ENCODE peak calls at places on chromosomes 6 and 20, in seven cellular contexts. Y is aorta, K is right cardiac atrium, C is OCI-LY7, R is heart left ventricle, T is heart right ventricle, F is neural progenitor cell. V is an unnamed sample. For H3K4me1, the result is how much of the 10 kb centered on the place peaks cover.

GRCh38 chr6:106227612-106228507 is 97.7 kb downstream of the ATG5 start:
- DNase-seq in Y (no peak), K (no peak), C (no peak), R (no peak), T (no peak), F (no peak), V (no peak)

GRCh38 chr6:72856801-72857200 is 234.9 kb downstream of the KCNQ5 start:
- DNase-seq in Y (no peak), K (peak), C (no peak), R (no peak), T (no peak), F (no peak), V (no peak)

GRCh38 chr6:706161-706560 is 13.2 kb upstream of the EXOC2 start:
- DNase-seq in Y (no peak), K (no peak), C (no peak), R (no peak), T (no peak), F (no peak), V (no peak)

GRCh38 chr6:27472182-27472616 is 706 bp downstream of the ZNF184 start:
- DNase-seq in Y (peak), K (peak), C (peak), R (peak), T (peak), F (peak), V (peak)

GRCh38 chr6:82251942-82252341 is 4.4 kb upstream of the IBTK start:
- DNase-seq in Y (no peak), K (no peak), C (peak), R (no peak), T (no peak), F (peak), V (no peak)

GRCh38 chr6:31585531-31585930 is 546 bp upstream of the LST1 start:
- DNase-seq in Y (no peak), K (no peak), C (peak), R (no peak), T (no peak), F (peak), V (no peak)

GRCh38 chr6:18126116-18126515 is 3.6 kb upstream of the NHLRC1 start:
- DNase-seq in Y (no peak), K (no peak), C (no peak), R (no peak), T (no peak), F (no peak), V (no peak)

GRCh38 chr20:41139227-41140093 is 2.1 kb downstream of the PLCG1 start:
- DNase-seq in Y (no peak), K (no peak), C (no peak), R (no peak), T (no peak), F (no peak), V (no peak)

GRCh38 chr6:11232968-11233626 is 629 bp upstream of the NEDD9 start:
- DNase-seq in Y (no peak), K (no peak), C (no peak), R (no peak), T (no peak), F (peak), V (no peak)

GRCh38 chr6:119310486-119311036 is 39.0 kb downstream of the MAN1A1 start:
- DNase-seq in Y (no peak), K (no peak), C (no peak), R (no peak), T (no peak), F (no peak), V (no peak)

GRCh38 chr6:42498473-42499128 is 46.9 kb upstream of the TRERF1 start:
- DNase-seq in Y (no peak), K (peak), C (no peak), R (no peak), T (peak), F (no peak), V (no peak)

GRCh38 chr6:4478098-4478497 is 298.1 kb upstream of the CDYL start:
- DNase-seq in Y (no peak), K (no peak), C (no peak), R (no peak), T (no peak), F (no peak), V (no peak)

GRCh38 chr6:42163941-42164340 is 9.2 kb upstream of the GUCA1A start:
- DNase-seq in Y (no peak), K (no peak), C (no peak), R (no peak), T (no peak), F (no peak), V (no peak)

GRCh38 chr20:61589055-61589385 is 337.0 kb downstream of the CDH4 start:
- DNase-seq in Y (no peak), K (no peak), C (no peak), R (no peak), T (no peak), F (no peak), V (no peak)

GRCh38 chr6:90610671-90611542 is 24.0 kb upstream of the MAP3K7 start:
- DNase-seq in Y (peak), K (peak), C (peak), R (peak), T (peak), F (peak), V (peak)

GRCh38 chr20:31638816-31639215 is 1.1 kb downstream of the COX4I2 start:
- DNase-seq in Y (no peak), K (no peak), C (no peak), R (no peak), T (no peak), F (no peak), V (no peak)

GRCh38 chr20:31640259-31640658 is 2.5 kb downstream of the COX4I2 start:
- DNase-seq in Y (no peak), K (no peak), C (no peak), R (no peak), T (no peak), F (no peak), V (no peak)

GRCh38 chr20:31642837-31643236 is 5.1 kb downstream of the COX4I2 start:
- DNase-seq in Y (no peak), K (no peak), C (no peak), R (no peak), T (no peak), F (no peak), V (no peak)

GRCh38 chr20:31643522-31643921 is 5.8 kb downstream of the COX4I2 start:
- DNase-seq in Y (no peak), K (no peak), C (no peak), R (no peak), T (no peak), F (no peak), V (no peak)

DNA sequence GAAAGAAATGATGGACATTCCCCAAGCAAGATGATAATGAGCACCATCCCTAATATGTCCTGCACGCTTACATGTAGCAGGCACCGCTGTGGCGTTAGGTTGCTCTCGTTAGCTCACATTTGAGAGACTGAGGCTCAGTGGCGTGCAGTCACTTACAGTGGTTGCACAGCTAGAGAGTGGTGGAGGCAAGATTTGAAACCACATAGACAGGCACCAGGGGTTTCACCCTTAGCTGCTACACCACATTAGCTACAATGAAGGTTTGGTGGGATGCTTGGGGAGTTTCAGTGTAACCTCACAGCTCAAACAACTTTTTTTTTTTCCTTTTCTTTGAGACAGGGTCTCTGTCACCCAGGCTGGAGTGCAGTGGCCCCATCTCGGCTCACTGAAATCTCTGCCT is 3.7 kb downstream of the COX4I2 start:
- DNase-seq in Y (no peak), K (no peak), C (no peak), R (no peak), T (no peak), F (no peak), V (no peak)
- H3K4me3 ChIP-seq in Y (no peak), K (no peak), C (no peak), R (no peak), T (no peak), F (no peak), V (no peak)

GRCh38 chr6:93193868-93194267 is 225.5 kb downstream of the EPHA7 start:
- DNase-seq in Y (no peak), K (no peak), C (no peak), R (no peak), T (no peak), F (no peak), V (no peak)
- H3K27ac ChIP-seq in Y (no peak), K (no peak), C (no peak), R (no peak), T (no peak), F (no peak), V (no peak)

DNA sequence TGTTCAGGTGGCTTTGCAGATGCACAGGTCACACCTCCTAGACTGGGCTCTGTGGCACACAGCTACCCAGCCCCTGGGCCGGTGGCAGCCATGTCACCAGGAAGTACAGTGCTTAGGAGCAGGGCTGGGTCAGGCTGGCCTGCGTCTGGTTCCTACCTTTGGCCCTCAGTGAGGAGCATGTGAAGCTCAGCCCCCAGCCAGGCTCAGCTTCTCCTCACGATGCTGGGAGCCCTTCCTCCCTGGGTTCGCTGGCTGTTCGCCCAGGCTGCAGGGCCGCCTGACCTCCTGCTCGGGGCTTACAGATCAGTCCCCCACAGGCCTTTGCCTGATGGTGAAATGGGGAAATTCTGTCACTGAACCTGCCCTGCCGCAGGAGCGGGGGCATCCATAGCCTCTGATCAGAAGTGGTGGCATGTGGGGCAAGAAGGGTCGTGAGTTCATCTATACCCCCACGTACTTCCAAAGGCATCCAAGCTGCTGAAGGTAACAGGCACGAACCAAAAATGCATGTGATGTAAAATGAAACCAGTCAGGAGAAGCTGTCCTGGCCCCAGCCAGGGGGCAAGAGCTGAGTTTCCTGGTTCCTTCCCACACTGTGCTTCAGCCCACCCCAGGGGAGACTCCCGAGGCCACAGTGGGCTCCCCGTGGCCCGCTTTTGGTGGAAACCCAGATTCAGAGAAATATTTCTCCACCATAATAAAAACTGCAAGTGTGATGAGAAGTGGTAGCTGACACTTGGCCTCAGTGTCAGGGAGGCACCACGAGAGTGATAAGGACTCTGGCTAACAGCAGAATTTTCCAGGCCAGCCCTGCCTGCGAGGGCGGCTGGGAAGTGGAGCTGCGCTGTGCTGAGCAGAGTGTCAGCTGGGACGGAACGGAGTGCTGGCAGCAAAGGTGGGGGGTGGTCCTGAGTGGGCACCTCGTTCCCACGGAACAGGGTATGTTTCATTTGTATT is 22.8 kb downstream of the SPATA2 start:
- DNase-seq in Y (peak), K (peak), C (no peak), R (peak), T (peak), F (no peak), V (no peak)
- H3K4me1 ChIP-seq in Y (under half), K (under half), C (under half), R (half or more), T (half or more), F (under half), V (under half)

GRCh38 chr20:33569290-33570094 is 79.6 kb downstream of the CBFA2T2 start:
- DNase-seq in Y (no peak), K (no peak), C (peak), R (no peak), T (no peak), F (peak), V (no peak)
- H3K4me3 ChIP-seq in Y (no peak), K (no peak), C (peak), R (no peak), T (no peak), F (no peak), V (no peak)